ENCODE peak calls at places on chromosomes 1 and 21, in four cellular contexts. G is PC-3, T is brain microvascular endothelial cell, I is fibroblast of mammary gland. V is an unnamed sample.

GRCh38 chr1:82755671-82756070 is 954.9 kb downstream of the ADGRL2 start:
- DNase-seq in I (no peak), T (no peak), G (no peak), V (no peak)

GRCh38 chr1:27135920-27136551 is 18.9 kb downstream of the SLC9A1 start:
- DNase-seq in T (no peak), G (peak), I (no peak), V (no peak)

GRCh38 chr1:95578462-95578861 is 344.5 kb downstream of the RWDD3 start:
- DNase-seq in I (peak), T (no peak), G (no peak), V (peak)

GRCh38 chr1:98467584-98467983 is 193.9 kb upstream of the SNX7 start:
- DNase-seq in T (no peak), I (no peak), G (peak), V (no peak)

GRCh38 chr1:201126463-201126831 is 537 bp downstream of the ASCL5 start:
- DNase-seq in T (no peak), I (no peak), G (no peak), V (no peak)

GRCh38 chr1:28895896-28896608 is 18.3 kb upstream of the EPB41 start:
- DNase-seq in G (no peak), T (no peak), I (peak), V (no peak)

GRCh38 chr1:172671591-172671990 is 12.7 kb downstream of the FASLG start:
- DNase-seq in I (no peak), G (peak), T (no peak), V (no peak)

GRCh38 chr1:54743827-54744226 is 20.5 kb downstream of the PARS2 start:
- DNase-seq in G (no peak), T (no peak), I (no peak), V (no peak)

GRCh38 chr1:69377507-69377906 is 190.2 kb upstream of the LRRC7 start:
- DNase-seq in T (no peak), I (no peak), G (no peak), V (peak)

GRCh38 chr1:182662121-182662890 is 22.1 kb downstream of the RGS8 start:
- DNase-seq in T (peak), I (no peak), G (no peak), V (no peak)

GRCh38 chr1:75338974-75339483 is 204.8 kb downstream of the LHX8 start:
- DNase-seq in T (no peak), I (no peak), G (no peak), V (no peak)

GRCh38 chr1:79633456-79633855 is 626.9 kb upstream of the ADGRL4 start:
- DNase-seq in T (no peak), I (peak), G (peak), V (peak)

GRCh38 chr1:29575277-29575676 is 339.0 kb downstream of the PTPRU start:
- DNase-seq in T (no peak), G (peak), I (no peak), V (peak)

GRCh38 chr1:57796609-57797008 is 372.7 kb upstream of the DAB1 start:
- DNase-seq in T (peak), G (no peak), I (peak), V (peak)

GRCh38 chr1:172935062-172935592 is 115.6 kb downstream of the TNFSF18 start:
- DNase-seq in G (no peak), I (peak), T (no peak), V (no peak)

GRCh38 chr1:11539850-11540772 is 61.2 kb downstream of the DISP3 start:
- DNase-seq in I (no peak), T (no peak), G (no peak), V (no peak)

GRCh38 chr1:160438320-160438918 is 38.1 kb downstream of the VANGL2 start:
- DNase-seq in G (no peak), T (no peak), I (no peak), V (no peak)

GRCh38 chr1:44076093-44076492 is 42.5 kb upstream of the KLF17 start:
- DNase-seq in T (no peak), G (no peak), I (peak), V (no peak)

GRCh38 chr1:29166291-29166878 is 15.3 kb downstream of the SRSF4 start:
- DNase-seq in G (no peak), I (no peak), T (no peak), V (no peak)

GRCh38 chr21:38948377-38948776 is 142.6 kb downstream of the ETS2 start:
- DNase-seq in I (peak), T (no peak), G (no peak), V (no peak)

GRCh38 chr1:69479734-69480133 is 88.0 kb upstream of the LRRC7 start:
- DNase-seq in G (no peak), T (no peak), I (no peak), V (no peak)

GRCh38 chr1:33502726-33503125 is 30.3 kb downstream of the ZSCAN20 start:
- DNase-seq in G (no peak), T (peak), I (peak), V (peak)

GRCh38 chr1:14674030-14674429 is 75.5 kb downstream of the KAZN start:
- DNase-seq in I (no peak), G (no peak), T (no peak), V (no peak)

GRCh38 chr1:160636547-160636946 is 10.3 kb downstream of the SLAMF1 start:
- DNase-seq in T (no peak), I (no peak), G (no peak), V (no peak)

GRCh38 chr1:85295006-85295431 is 18.6 kb upstream of the BCL10 start:
- DNase-seq in T (no peak), G (peak), I (peak), V (peak)

GRCh38 chr1:213122514-213122929 is 71.5 kb downstream of the RPS6KC1 start:
- DNase-seq in I (peak), T (peak), G (peak), V (peak)

GRCh38 chr1:115457295-115457694 is 119.2 kb upstream of the NGF start:
- DNase-seq in T (peak), I (no peak), G (no peak), V (no peak)

GRCh38 chr1:1173061-1173792 is 453 bp upstream of the TTLL10 start:
- DNase-seq in G (no peak), I (no peak), T (no peak), V (no peak)

GRCh38 chr1:29441916-29442668 is 205.8 kb downstream of the PTPRU start:
- DNase-seq in T (no peak), I (no peak), G (no peak), V (no peak)

GRCh38 chr21:45835301-45836267 is 146.0 kb upstream of the COL6A1 start:
- DNase-seq in G (no peak), I (no peak), T (no peak), V (no peak)

GRCh38 chr1:66400660-66401059 is 133.3 kb upstream of the SGIP1 start:
- DNase-seq in T (no peak), I (no peak), G (no peak), V (no peak)

GRCh38 chr1:86419277-86419903 is 4.6 kb upstream of the CLCA2 start:
- DNase-seq in G (peak), I (peak), T (peak), V (peak)

GRCh38 chr1:150876111-150876434 is 326 bp downstream of the ARNT start:
- DNase-seq in I (peak), T (peak), G (peak), V (peak)

GRCh38 chr1:182175340-182176068 is 114.0 kb upstream of the ZNF648 start:
- DNase-seq in G (peak), T (no peak), I (peak), V (peak)

GRCh38 chr1:59178339-59178744 is 118.6 kb upstream of the FGGY start:
- DNase-seq in T (peak), I (peak), G (no peak), V (no peak)

GRCh38 chr21:33386222-33386784 is 16.9 kb upstream of the IFNGR2 start:
- DNase-seq in I (no peak), G (peak), T (no peak), V (no peak)
- TF ChIP-seq CTCF in I (peak), G (peak), T (peak), V (no peak)

GRCh38 chr1:20729990-20730689 is 2.4 kb downstream of the SH2D5 start:
- DNase-seq in G (no peak), T (no peak), I (no peak), V (no peak)

GRCh38 chr1:20726932-20727745 is 5.4 kb downstream of the SH2D5 start:
- DNase-seq in I (no peak), G (no peak), T (no peak), V (no peak)

GRCh38 chr1:20727746-20728316 is 4.7 kb downstream of the SH2D5 start:
- DNase-seq in T (no peak), G (no peak), I (no peak), V (no peak)

GRCh38 chr1:20729155-20729931 is 3.2 kb downstream of the SH2D5 start:
- DNase-seq in T (no peak), I (no peak), G (no peak), V (no peak)

DNA sequence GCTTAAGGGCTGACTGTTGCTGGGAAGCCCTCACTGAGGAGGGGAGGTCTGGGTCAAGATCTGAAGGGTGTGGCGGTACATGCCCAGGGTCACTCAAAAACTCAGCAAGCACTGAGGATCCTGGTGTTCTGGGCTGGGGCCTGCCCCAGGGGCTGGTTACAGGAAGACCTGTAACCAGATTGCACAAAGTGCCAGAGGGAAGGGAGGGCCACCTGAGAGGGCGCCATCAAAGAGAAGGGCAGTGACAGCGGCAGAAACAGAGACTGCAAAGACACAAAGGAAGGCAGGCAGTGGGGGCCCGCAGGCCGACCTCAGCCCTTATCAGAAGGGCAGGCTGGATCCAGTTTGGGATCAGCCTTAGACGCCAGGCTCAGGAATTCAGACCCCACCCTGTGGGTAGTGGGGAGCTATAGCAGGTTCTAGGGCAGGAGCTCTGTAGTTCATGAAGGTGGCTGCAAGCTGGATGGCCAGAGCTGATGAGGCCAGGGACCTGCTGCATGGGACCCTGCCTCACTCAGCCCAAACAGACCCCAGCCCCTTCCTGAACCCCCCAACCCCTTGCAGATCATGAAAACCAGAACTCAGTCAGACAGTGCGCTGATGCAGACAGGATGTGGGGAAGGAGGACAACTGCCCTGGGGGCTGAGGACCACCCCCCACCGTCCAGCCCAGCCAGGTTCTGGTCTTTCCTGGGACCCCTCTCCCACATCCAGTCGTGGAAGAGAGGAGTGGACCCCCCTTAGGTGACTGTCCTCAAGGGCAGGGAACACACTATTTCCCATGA is 3.9 kb downstream of the SH2D5 start:
- DNase-seq in T (no peak), G (no peak), I (no peak), V (no peak)
- TF ChIP-seq CTCF in T (no peak), G (no peak), I (no peak), V (no peak)

DNA sequence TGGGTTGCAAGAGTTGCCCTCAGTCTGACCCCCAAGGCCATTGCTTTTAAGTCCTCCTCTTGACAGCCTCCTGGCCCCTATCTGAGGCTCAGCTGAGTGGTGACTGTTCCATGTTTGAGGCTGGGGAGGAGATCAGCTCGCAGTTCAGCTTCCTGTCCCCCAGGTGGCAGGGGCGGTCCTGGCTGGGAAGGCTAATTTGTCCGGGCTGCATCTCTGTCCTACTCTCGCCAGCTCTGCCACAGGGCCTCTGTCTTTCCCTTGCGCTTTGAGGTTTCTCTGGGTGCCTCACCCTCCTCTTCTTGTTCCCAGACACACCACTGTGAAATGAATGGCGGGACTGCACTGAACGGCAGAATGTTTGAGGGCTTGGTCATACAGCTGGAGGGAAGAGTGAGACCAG is 157.3 kb downstream of the KCNJ6 start:
- DNase-seq in I (peak), G (peak), T (peak), V (peak)
- TF ChIP-seq CTCF in I (peak), G (peak), T (peak), V (peak)

GRCh38 chr1:204255966-204256365 is 42.2 kb upstream of the GOLT1A start:
- DNase-seq in I (peak), G (no peak), T (no peak), V (no peak)

GRCh38 chr1:204257446-204257845 is 43.7 kb upstream of the GOLT1A start:
- DNase-seq in T (no peak), G (no peak), I (no peak), V (no peak)

GRCh38 chr1:204256531-204256930 is 42.7 kb upstream of the GOLT1A start:
- DNase-seq in I (no peak), T (no peak), G (no peak), V (no peak)

GRCh38 chr1:204254031-204254661 is 40.4 kb upstream of the GOLT1A start:
- DNase-seq in G (peak), T (peak), I (peak), V (peak)

DNA sequence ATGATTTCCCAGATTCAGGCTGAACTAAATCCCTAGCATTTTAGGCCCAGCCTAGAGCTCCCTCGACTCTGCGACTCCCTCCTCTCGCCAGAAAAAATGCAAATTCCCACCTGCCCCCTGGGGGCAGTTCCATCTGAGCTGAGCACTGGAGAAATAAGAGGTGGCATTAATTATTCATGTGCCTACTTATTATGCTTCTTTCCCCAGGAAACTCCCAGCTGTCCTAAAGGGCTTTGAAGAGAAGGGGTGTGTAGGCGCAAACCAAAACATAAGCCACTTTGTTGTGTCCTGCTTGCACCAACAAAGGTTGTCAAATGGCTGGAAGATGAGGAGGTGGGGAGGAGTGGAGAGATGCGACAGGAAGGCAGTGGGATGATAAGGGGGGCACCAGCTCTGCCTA is 41.4 kb upstream of the GOLT1A start:
- DNase-seq in G (no peak), I (no peak), T (no peak), V (no peak)
- TF ChIP-seq CTCF in G (no peak), I (no peak), T (no peak), V (no peak)

GRCh38 chr1:48469616-48470500 is 2.1 kb downstream of the SPATA6 start:
- DNase-seq in T (peak), I (peak), G (peak), V (no peak)

GRCh38 chr1:48472747-48473146 is 743 bp upstream of the SPATA6 start:
- DNase-seq in T (no peak), I (peak), G (no peak), V (no peak)

GRCh38 chr1:48470506-48470905 is 1.5 kb downstream of the SPATA6 start:
- DNase-seq in I (peak), T (no peak), G (no peak), V (no peak)

GRCh38 chr1:48471103-48471502 is 901 bp downstream of the SPATA6 start:
- DNase-seq in G (no peak), T (no peak), I (peak), V (no peak)

DNA sequence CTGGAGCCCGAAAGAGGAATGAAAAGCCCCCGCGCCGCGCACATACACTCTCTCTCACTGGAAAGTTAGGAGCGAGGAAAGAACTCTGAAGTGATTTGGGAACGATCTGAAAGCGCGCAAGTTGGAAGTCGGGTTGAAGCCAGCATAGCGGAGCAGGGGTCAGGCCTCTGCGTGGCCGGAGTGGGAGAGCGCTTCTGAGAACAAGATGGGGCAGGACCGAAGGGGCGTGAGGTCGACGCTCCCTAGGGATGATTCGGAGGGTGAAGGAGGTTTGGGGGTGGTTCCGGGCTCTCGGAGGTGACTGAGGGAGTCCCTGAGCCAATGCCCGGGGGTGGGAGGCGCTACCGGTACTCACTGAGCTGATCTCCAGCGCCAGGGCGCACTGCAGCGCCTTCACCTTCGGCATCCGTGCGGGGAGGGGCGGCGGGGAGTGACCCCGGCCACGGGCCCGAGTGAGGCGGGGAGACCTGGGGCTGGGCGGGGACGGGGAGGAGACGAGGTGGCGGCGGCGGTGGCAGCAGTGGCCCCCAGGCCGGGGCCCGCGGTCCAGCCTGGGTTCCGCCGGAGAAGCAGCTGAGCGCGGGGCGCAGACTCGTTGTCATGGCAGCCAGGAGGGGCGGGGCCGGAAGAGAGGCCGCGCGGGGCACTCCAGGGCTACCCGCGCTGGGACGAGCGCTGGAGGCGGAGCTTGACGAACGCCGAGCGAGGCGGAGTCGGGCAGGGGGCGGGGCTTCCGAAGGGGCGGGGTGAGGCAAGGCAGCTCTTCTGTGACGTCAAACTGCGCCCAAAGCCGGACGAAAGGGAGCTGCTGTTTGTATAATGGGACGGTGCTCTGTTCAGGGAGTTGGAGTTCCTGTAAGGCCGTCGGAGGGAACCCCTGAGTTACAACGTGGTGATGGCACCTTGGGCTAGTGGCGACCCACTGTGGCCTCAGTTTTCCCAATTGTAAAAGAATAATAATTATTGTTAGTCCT is at the start of gene SPATA6:
- DNase-seq in I (peak), T (peak), G (peak), V (peak)
- TF ChIP-seq CTCF in I (no peak), T (no peak), G (no peak), V (no peak)

GRCh38 chr1:53682369-53682685 is 56.6 kb downstream of the GLIS1 start:
- DNase-seq in I (no peak), G (no peak), T (no peak), V (no peak)

GRCh38 chr1:53682881-53683280 is 56.1 kb downstream of the GLIS1 start:
- DNase-seq in T (no peak), I (no peak), G (no peak), V (no peak)

GRCh38 chr1:53685272-53686051 is 53.5 kb downstream of the GLIS1 start:
- DNase-seq in G (no peak), I (no peak), T (peak), V (no peak)

GRCh38 chr1:53684741-53685140 is 54.2 kb downstream of the GLIS1 start:
- DNase-seq in I (no peak), G (no peak), T (no peak), V (no peak)

DNA sequence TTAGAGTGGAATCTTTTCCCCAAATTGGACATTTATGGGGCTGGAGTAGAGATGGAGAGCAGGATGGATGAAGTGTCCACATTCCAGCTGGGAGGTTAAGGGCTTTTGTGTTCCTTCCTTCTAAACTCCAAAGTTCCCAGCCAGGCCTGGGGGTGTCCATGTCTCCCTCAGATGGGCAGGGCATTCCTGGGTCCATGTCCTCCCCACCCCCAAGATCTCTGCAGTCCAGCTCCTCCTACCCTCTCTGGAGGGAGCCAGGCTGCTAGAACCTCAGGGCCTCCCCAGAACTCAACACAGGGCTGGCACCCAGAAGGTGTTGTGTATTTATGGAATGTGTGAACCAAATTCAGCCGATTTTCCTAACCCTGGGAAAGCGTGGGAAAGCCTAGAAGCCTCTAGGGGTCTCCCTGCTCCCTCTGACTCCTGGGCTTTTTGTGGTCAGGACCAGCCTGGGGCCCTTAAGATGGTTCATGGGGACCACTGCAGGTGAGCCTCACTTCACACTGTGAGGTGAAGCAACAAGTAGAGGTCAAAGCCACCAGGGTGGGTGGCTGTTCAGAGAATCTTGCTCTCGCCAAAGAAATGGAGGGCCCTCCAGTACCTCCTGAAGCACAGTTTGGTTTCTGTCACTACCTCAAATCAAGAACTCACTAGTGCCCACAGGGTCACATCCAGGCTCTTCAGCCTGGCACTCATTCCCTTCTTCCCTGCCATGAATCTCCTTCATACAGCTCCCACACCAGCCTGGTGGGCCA is 54.8 kb downstream of the GLIS1 start:
- DNase-seq in I (no peak), T (no peak), G (no peak), V (peak)
- TF ChIP-seq CTCF in I (peak), T (peak), G (no peak), V (no peak)